ENCODE peak calls at places on chromosome 9, in seven cellular contexts. H is omental fat pad; R is GM06990; K is Daoy; I is amniotic stem cell; M is brain pericyte; D is stimulated activated CD4-positive, alpha-beta T cell treated with anti-CD3 and anti-CD28 coated beads, Interleukin-2, amount 100 ng/mL, for 48 hours. Z is an unnamed sample.

GRCh38 chr9:110337727-110338522 is at the start of gene TXNDC8:
- DNase-seq in D (no peak), M (no peak), H (no peak), K (no peak), I (peak; percentile 4), R (no peak), Z (no peak)

GRCh38 chr9:104386425-104387069 is 117.5 kb upstream of the OR13F1 start:
- DNase-seq in D (no peak), R (no peak), I (peak; percentile 32), M (no peak), H (no peak), K (peak; percentile 4), Z (peak; percentile 41)

GRCh38 chr9:134807726-134808125 is 72.9 kb upstream of the FCN2 start:
- DNase-seq in I (no peak), M (no peak), K (no peak), R (no peak), D (no peak), H (no peak), Z (no peak)

GRCh38 chr9:130467371-130467770 is 22.6 kb downstream of the ASS1 start:
- DNase-seq in R (no peak), D (no peak), I (no peak), M (no peak), K (no peak), H (no peak), Z (no peak)

GRCh38 chr9:136685792-136686533 is 1.3 kb downstream of the AGPAT2 start:
- DNase-seq in M (no peak), D (no peak), H (no peak), I (no peak), K (no peak), R (no peak), Z (peak; percentile 36)

GRCh38 chr9:38101423-38101822 is 32.4 kb upstream of the SHB start:
- DNase-seq in K (no peak), M (no peak), D (no peak), R (no peak), H (no peak), I (no peak), Z (no peak)

GRCh38 chr9:137355445-137356365 is 53.6 kb upstream of the NRARP start:
- DNase-seq in I (no peak), H (no peak), M (no peak), R (no peak), K (no peak), D (no peak), Z (no peak)

GRCh38 chr9:84697042-84697441 is 27.5 kb downstream of the NTRK2 start:
- DNase-seq in K (no peak), R (no peak), I (no peak), M (no peak), H (no peak), D (no peak), Z (no peak)

GRCh38 chr9:123120131-123120530 is 86.7 kb downstream of the GPR21 start:
- DNase-seq in M (no peak), K (no peak), I (no peak), R (no peak), H (no peak), D (no peak), Z (no peak)

GRCh38 chr9:105205787-105206511 is 38.5 kb upstream of the SLC44A1 start:
- DNase-seq in K (no peak), M (no peak), H (peak; percentile 46), D (no peak), R (no peak), I (peak; percentile 18), Z (no peak)

GRCh38 chr9:136978073-136978864 is 965 bp downstream of the PTGDS start:
- DNase-seq in D (peak; percentile 45), M (no peak), I (no peak), R (no peak), K (peak; percentile 79), H (no peak), Z (no peak)

GRCh38 chr9:9912459-9912858 is 700.3 kb downstream of the PTPRD start:
- DNase-seq in M (no peak), K (no peak), R (no peak), I (no peak), H (no peak), D (no peak), Z (no peak)

GRCh38 chr9:75023846-75024245 is 4.2 kb downstream of the CARNMT1 start:
- DNase-seq in K (no peak), D (no peak), R (no peak), M (no peak), H (no peak), I (no peak), Z (no peak)

Z was measured in AML-193.